ENCODE peak calls at places on chromosomes 1 and 21, in four cellular contexts. G, J, X and F are unnamed samples.

GRCh38 chr1:244205906-244206305 is 154.8 kb downstream of the ZBTB18 start:
- DNase-seq in G (no peak), X (no peak), J (no peak), F (no peak)

GRCh38 chr1:223886516-223886921 is 40.8 kb upstream of the TP53BP2 start:
- DNase-seq in X (no peak), G (peak), J (no peak), F (no peak)

GRCh38 chr1:232578681-232579195 is 51.2 kb downstream of the SIPA1L2 start:
- DNase-seq in X (no peak), J (no peak), G (no peak), F (no peak)

GRCh38 chr1:169368406-169368769 is 393 bp downstream of the BLZF1 start:
- DNase-seq in J (peak), X (peak), G (peak), F (peak)

GRCh38 chr1:152459596-152460528 is 45.8 kb upstream of the CRNN start:
- DNase-seq in G (peak), J (peak), X (peak), F (peak)

GRCh38 chr1:110897685-110898084 is 24.7 kb downstream of the CD53 start:
- DNase-seq in G (no peak), J (no peak), X (no peak), F (no peak)

GRCh38 chr21:36207577-36208320 is 51.1 kb downstream of the DOP1B start:
- DNase-seq in G (no peak), X (no peak), J (no peak), F (no peak)

GRCh38 chr1:55986003-55986402 is 593.4 kb downstream of the PLPP3 start:
- DNase-seq in X (no peak), G (no peak), J (no peak), F (no peak)

GRCh38 chr1:10457910-10458309 is 8.1 kb downstream of the CORT start:
- DNase-seq in J (no peak), G (no peak), X (no peak), F (no peak)

GRCh38 chr1:195202271-195202670 is 1406.0 kb downstream of the KCNT2 start:
- DNase-seq in X (no peak), J (no peak), G (no peak), F (no peak)

GRCh38 chr21:41634211-41634694 is 126.3 kb upstream of the TMPRSS2 start:
- DNase-seq in G (no peak), J (no peak), X (no peak), F (no peak)

GRCh38 chr1:82318921-82319320 is 518.2 kb downstream of the ADGRL2 start:
- DNase-seq in X (no peak), G (no peak), J (no peak), F (no peak)

GRCh38 chr1:205505791-205506190 is 1.3 kb downstream of the CDK18 start:
- DNase-seq in X (no peak), G (no peak), J (peak), F (no peak)

DNA sequence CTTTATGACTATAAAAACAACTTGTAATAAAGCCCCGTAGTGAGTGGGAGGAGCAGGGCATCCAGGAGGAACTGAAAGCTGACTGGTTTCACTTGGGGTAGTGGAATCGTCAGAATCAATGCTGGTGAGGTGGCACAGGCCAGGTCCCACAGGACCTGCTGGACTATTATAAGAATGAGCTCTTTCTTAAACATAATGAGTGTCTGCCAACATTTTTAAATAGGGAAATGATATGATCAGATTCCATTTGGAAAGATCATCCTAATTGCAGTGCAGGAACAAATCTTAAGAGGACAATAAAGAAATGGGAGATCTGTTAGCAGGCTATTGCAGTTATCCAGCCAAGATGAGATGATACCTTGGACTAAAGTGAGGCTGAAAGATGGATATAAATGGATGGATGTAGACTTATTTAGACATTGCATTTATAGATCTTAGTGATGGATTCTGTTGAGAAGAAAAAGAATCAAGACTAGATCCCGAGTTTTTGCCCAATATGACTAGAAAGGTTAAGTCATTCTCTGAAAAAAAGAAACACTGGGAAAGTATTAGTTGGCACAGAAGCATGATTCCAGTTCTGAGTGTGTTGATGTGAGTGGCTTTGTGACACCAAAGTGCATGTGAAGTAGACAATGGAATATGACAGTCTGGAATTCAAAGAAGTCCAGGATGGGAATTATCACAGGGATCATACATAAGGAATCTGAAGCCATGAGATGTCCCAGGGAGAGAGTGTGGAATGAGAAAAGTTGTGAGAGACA is 153.3 kb upstream of the SGIP1 start:
- DNase-seq in J (no peak), G (no peak), X (peak), F (no peak)
- TF ChIP-seq TARDBP in J (no peak), G (no peak), X (no peak), F (no peak)

GRCh38 chr1:179030130-179030529 is 4.4 kb downstream of the FAM20B start:
- DNase-seq in X (no peak), J (no peak), G (no peak), F (no peak)
- TF ChIP-seq FOXK2 in X (no peak), J (no peak), G (no peak), F (no peak)

GRCh38 chr1:117271959-117272358 is 61.2 kb upstream of the VTCN1 start:
- DNase-seq in J (no peak), X (no peak), G (no peak), F (no peak)

GRCh38 chr1:117271129-117271528 is 60.4 kb upstream of the VTCN1 start:
- DNase-seq in G (no peak), X (no peak), J (no peak), F (no peak)

GRCh38 chr1:117267232-117267774 is 56.6 kb upstream of the VTCN1 start:
- DNase-seq in G (no peak), X (no peak), J (no peak), F (no peak)

GRCh38 chr1:117262976-117263375 is 52.2 kb upstream of the VTCN1 start:
- DNase-seq in J (no peak), X (no peak), G (no peak), F (no peak)

GRCh38 chr1:117268926-117269378 is 58.2 kb upstream of the VTCN1 start:
- DNase-seq in G (no peak), J (no peak), X (no peak), F (no peak)
- TF ChIP-seq TARDBP in G (no peak), J (no peak), X (no peak), F (no peak)

GRCh38 chr1:245717611-245718010 is 562.8 kb downstream of the KIF26B start:
- DNase-seq in X (no peak), G (no peak), J (no peak), F (no peak)
- TF ChIP-seq FOXK2 in X (no peak), G (no peak), J (no peak), F (no peak)

GRCh38 chr1:167456500-167456899 is 61.8 kb downstream of the CD247 start:
- DNase-seq in X (no peak), J (no peak), G (no peak), F (no peak)

GRCh38 chr1:167456926-167457325 is 61.4 kb downstream of the CD247 start:
- DNase-seq in J (no peak), G (no peak), X (no peak), F (no peak)

GRCh38 chr1:167454929-167455785 is 63.2 kb downstream of the CD247 start:
- DNase-seq in J (peak), X (no peak), G (no peak), F (peak)

GRCh38 chr1:167454304-167454928 is 63.9 kb downstream of the CD247 start:
- DNase-seq in X (no peak), J (no peak), G (no peak), F (no peak)

DNA sequence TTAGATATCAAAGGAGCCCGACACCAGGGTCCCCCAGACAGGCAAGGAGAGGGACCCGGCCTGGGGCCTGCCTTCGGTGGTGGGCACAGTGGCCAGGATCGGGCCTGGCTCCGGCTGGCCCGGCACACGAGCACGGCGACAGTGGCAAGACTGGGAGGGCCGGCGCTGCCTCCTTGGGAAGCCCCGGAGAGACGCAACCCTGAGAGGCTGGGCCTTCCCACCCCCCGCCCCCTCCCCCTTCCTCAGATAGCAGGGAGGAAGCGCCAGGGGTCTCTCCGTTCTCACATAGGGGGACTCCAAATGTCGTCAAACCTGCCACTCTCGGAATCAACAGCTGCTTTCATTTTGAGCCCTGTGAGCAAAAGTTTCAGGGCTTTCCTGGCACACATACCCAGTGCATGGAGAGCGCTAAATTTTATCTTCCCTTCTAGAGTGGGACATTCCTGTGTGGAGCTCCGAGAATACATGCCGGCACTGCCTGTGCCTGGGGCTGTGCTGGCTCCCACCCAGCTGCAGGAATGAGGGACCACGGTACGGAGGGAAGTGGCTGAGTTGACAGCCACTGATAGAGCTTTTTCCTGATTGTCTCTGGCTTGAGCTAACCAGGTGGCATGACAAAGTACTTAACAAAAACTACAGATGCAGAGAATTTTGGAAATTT is 62.4 kb downstream of the CD247 start:
- DNase-seq in G (no peak), X (no peak), J (no peak), F (peak)
- TF ChIP-seq TARDBP in G (no peak), X (no peak), J (no peak), F (no peak)

DNA sequence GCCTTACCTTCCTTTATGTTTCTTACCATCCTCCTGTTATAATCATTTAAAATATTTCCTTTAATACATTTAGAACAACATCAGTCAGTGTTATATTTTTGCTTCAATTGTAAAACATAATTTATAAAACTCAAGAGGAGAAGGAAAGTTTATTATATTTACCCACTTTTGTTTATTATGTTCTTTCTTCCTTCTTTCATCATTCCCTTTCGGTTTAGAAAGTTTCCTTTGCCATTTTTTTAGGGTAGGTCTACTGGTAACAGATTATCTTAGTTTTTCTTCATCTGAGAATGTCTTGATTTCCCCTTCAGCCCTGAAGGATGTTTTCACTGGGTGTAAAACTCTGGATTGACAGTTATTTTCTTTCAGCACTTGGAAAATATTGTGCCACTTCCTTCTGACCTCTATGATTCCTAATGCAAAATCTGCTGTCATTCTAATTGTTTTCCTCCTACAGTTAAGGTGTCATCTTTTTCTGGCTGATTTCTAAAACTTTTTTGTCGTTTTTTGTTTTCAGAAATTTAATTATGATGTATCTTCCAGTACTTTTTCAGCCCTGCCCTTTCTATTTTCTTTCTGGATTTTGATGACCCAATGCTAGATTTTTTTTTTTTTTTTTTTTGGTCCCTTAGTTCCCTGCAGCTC is 25.0 kb downstream of the PTPN22 start:
- DNase-seq in X (no peak), J (no peak), G (no peak), F (no peak)
- TF ChIP-seq FOXK2 in X (no peak), J (no peak), G (no peak), F (no peak)